ENCODE peak calls at places on chromosomes 11 and 22, in eight cellular contexts. X, M, V, Z, E, C, I and K are unnamed samples. For H3K4me1, the result is how much of the 10 kb centered on the place peaks cover.

GRCh38 chr11:123594188-123594901 is 60.1 kb downstream of the SCN3B start:
- DNase-seq in X (peak), M (peak), V (no peak), Z (no peak), E (no peak), C (no peak), I (no peak), K (no peak)

GRCh38 chr11:112961751-112962747 is 829 bp downstream of the NCAM1 start:
- DNase-seq in X (peak), M (no peak), V (no peak), Z (peak), E (peak), C (no peak), I (no peak), K (peak)

GRCh38 chr22:22692707-22693530 is 48.5 kb downstream of the GGTLC2 start:
- DNase-seq in X (peak), M (peak), V (peak), Z (no peak), E (no peak), C (no peak), I (peak), K (peak)

GRCh38 chr11:105111145-105111944 is 28.2 kb downstream of the CARD18 start:
- DNase-seq in X (no peak), M (no peak), V (no peak), Z (no peak), E (no peak), C (no peak), I (no peak), K (peak)

GRCh38 chr22:31695423-31695822 is 33.4 kb upstream of the PISD start:
- DNase-seq in X (peak), M (no peak), V (no peak), Z (no peak), E (no peak), C (no peak), I (no peak), K (no peak)

GRCh38 chr11:63866211-63866610 is 27.3 kb downstream of the MARK2 start:
- DNase-seq in X (peak), M (peak), V (peak), Z (peak), E (peak), C (no peak), I (peak), K (no peak)

GRCh38 chr11:95908826-95909225 is 15.1 kb downstream of the MTMR2 start:
- DNase-seq in X (no peak), M (no peak), V (no peak), Z (no peak), E (no peak), C (no peak), I (no peak), K (no peak)

GRCh38 chr11:67640021-67640757 is 626 bp upstream of the TBX10 start:
- DNase-seq in X (peak), M (peak), V (peak), Z (peak), E (no peak), C (no peak), I (no peak), K (peak)

GRCh38 chr22:48576333-48577013 is 1251.2 kb downstream of the BRD1 start:
- DNase-seq in X (no peak), M (no peak), V (no peak), Z (no peak), E (no peak), C (no peak), I (no peak), K (peak)

GRCh38 chr11:1204381-1205101 is 18.3 kb upstream of the MUC5B start:
- DNase-seq in X (no peak), M (no peak), V (no peak), Z (peak), E (no peak), C (no peak), I (no peak), K (peak)

GRCh38 chr22:44943701-44944324 is 66.0 kb downstream of the PHF21B start:
- DNase-seq in X (no peak), M (no peak), V (no peak), Z (no peak), E (no peak), C (no peak), I (no peak), K (no peak)

GRCh38 chr22:37887610-37888378 is 18.3 kb upstream of the MICALL1 start:
- DNase-seq in X (peak), M (no peak), V (no peak), Z (no peak), E (no peak), C (no peak), I (no peak), K (peak)

GRCh38 chr11:61334434-61335354 is 1.7 kb downstream of the TKFC start:
- DNase-seq in X (peak), M (peak), V (no peak), Z (peak), E (no peak), C (no peak), I (no peak), K (no peak)

GRCh38 chr22:17097062-17097461 is 12.3 kb downstream of the IL17RA start:
- DNase-seq in X (no peak), M (no peak), V (no peak), Z (peak), E (no peak), C (no peak), I (no peak), K (no peak)

GRCh38 chr22:20211409-20211996 is 56.6 kb downstream of the RTN4R start:
- DNase-seq in X (no peak), M (no peak), V (no peak), Z (no peak), E (no peak), C (no peak), I (no peak), K (peak)

GRCh38 chr11:111871693-111872161 is 346 bp upstream of the ALG9 start:
- DNase-seq in X (no peak), M (peak), V (no peak), Z (no peak), E (no peak), C (no peak), I (no peak), K (no peak)

GRCh38 chr22:35335468-35335867 is 35.8 kb downstream of the TOM1 start:
- DNase-seq in X (no peak), M (no peak), V (no peak), Z (no peak), E (no peak), C (no peak), I (no peak), K (peak)

GRCh38 chr11:42727879-42728278 is 583.9 kb upstream of the API5 start:
- DNase-seq in X (no peak), M (no peak), V (no peak), Z (no peak), E (no peak), C (no peak), I (no peak), K (no peak)

GRCh38 chr11:72446929-72447753 is 12.8 kb upstream of the CLPB start:
- DNase-seq in X (no peak), M (peak), V (no peak), Z (no peak), E (no peak), C (no peak), I (no peak), K (no peak)

GRCh38 chr11:14904745-14905103 is 12.7 kb upstream of the CYP2R1 start:
- DNase-seq in X (peak), M (peak), V (peak), Z (peak), E (peak), C (peak), I (peak), K (peak)

GRCh38 chr22:21868651-21869050 is 1.2 kb upstream of the MAPK1 start:
- DNase-seq in X (no peak), M (no peak), V (no peak), Z (no peak), E (no peak), C (no peak), I (no peak), K (no peak)

GRCh38 chr11:100618914-100619313 is 68.2 kb upstream of the ARHGAP42 start:
- DNase-seq in X (no peak), M (no peak), V (no peak), Z (no peak), E (no peak), C (no peak), I (no peak), K (no peak)

GRCh38 chr11:76747428-76747979 is 35.7 kb upstream of the TSKU start:
- DNase-seq in X (no peak), M (no peak), V (no peak), Z (no peak), E (no peak), C (no peak), I (no peak), K (no peak)

GRCh38 chr22:34004058-34004457 is 83.8 kb upstream of the LARGE1 start:
- DNase-seq in X (no peak), M (no peak), V (no peak), Z (no peak), E (no peak), C (no peak), I (no peak), K (no peak)

GRCh38 chr22:48340727-48341709 is 1486.7 kb downstream of the BRD1 start:
- DNase-seq in X (no peak), M (no peak), V (no peak), Z (peak), E (no peak), C (no peak), I (no peak), K (peak)

GRCh38 chr11:111069076-111069475 is 176.4 kb upstream of the POU2AF2 start:
- DNase-seq in X (no peak), M (no peak), V (no peak), Z (no peak), E (no peak), C (no peak), I (no peak), K (peak)

DNA sequence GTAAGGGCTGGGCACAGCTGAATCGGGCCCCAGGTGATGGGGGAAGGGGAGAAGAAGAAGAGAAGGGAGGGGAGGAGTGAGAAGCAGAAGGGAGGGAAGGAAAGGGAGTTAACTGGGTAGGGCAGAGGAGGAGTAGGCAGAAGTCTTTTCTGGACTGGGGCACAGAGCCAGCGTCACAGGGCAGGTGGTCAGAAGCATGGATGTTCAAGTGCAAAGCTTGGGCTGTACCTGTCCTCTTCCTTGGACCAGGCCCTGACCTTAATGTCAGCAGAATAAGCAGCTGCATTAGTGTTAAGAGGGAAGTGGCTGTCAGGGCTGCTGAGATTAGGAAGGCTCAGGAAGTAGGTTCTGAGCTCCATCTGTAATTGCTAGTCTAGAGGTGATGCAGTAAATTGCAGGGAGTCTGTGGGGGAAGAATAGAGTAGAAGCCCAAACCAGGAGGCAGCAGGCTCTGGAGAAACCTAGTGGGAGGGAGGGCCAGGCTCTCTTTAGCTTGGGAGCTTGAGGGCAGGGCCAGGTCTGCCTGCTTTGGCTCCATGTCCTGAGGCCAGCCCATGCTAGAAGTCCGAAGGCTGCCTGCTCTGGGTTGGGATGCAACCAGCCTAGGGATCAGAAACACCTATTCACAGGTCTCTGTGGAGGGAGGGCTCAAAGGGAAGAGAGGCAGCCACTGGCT is 1.6 kb upstream of the UCP3 start:
- DNase-seq in X (no peak), M (no peak), V (no peak), Z (no peak), E (no peak), C (no peak), I (no peak), K (no peak)
- H3K27ac ChIP-seq in X (no peak), M (no peak), V (no peak), Z (no peak), E (peak), C (no peak), I (no peak), K (no peak)

DNA sequence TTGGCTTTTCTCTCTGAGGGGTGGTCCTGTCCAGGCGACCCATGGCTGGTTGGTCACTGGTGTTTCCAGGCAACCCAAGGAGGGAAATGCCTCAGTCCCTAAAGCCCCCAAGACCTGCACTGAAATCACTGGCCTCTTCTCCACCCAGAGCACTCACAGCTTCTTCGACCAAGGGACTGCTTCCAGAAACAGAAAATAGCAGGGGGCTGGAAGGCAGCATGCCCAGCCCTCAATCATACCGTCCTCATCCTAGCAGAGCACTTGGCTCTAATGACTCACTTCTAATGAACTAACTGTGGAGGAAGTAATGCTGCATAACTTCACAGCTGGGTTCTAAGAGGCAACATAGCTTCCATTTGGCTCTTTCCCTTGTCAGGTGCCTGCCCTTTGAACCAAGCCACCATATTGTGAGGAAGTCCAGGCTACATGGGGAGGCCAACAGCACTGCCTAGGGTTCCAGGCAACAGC is 27.6 kb downstream of the DKK3 start:
- DNase-seq in X (no peak), M (no peak), V (peak), Z (no peak), E (no peak), C (no peak), I (no peak), K (peak)
- H3K4me1 ChIP-seq in X (under half), M (under half), V (under half), Z (under half), E (half or more), C (half or more), I (under half), K (under half)

GRCh38 chr11:75565916-75566762 is 4.1 kb downstream of the SERPINH1 start:
- DNase-seq in X (no peak), M (no peak), V (no peak), Z (no peak), E (no peak), C (no peak), I (no peak), K (no peak)
- H3K27ac ChIP-seq in X (peak), M (peak), V (peak), Z (no peak), E (peak), C (peak), I (no peak), K (no peak)

GRCh38 chr11:126482586-126483108 is 127.2 kb downstream of the ST3GAL4 start:
- DNase-seq in X (no peak), M (no peak), V (no peak), Z (peak), E (no peak), C (no peak), I (no peak), K (no peak)

GRCh38 chr11:126485986-126486635 is 130.6 kb downstream of the ST3GAL4 start:
- DNase-seq in X (no peak), M (no peak), V (no peak), Z (no peak), E (no peak), C (no peak), I (no peak), K (no peak)

GRCh38 chr11:126485021-126485781 is 129.7 kb downstream of the ST3GAL4 start:
- DNase-seq in X (no peak), M (no peak), V (no peak), Z (peak), E (no peak), C (no peak), I (no peak), K (no peak)

GRCh38 chr11:126483796-126484195 is 128.3 kb downstream of the ST3GAL4 start:
- DNase-seq in X (no peak), M (no peak), V (no peak), Z (no peak), E (no peak), C (no peak), I (no peak), K (no peak)

DNA sequence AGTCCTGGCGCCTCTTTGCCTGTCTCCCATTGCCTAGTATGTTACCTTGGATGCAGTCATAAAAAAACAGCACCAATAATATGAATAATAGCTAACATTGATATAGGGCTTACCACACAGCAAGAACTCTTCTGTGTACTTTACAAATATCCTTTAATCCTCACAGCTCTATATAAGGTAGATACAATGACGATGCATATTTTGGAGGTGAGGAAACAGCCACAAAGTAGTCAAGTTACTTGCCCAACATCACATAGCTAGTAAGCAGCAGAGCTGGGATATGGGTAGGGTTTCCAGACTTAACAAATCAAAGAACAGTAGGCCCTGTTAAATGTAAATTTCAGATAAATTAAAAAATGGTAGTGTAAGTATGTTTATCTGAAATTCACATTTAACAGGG is 128.8 kb downstream of the ST3GAL4 start:
- DNase-seq in X (no peak), M (no peak), V (no peak), Z (no peak), E (no peak), C (no peak), I (no peak), K (no peak)
- H3K4me1 ChIP-seq in X (under half), M (under half), V (under half), Z (under half), E (under half), C (under half), I (under half), K (under half)

DNA sequence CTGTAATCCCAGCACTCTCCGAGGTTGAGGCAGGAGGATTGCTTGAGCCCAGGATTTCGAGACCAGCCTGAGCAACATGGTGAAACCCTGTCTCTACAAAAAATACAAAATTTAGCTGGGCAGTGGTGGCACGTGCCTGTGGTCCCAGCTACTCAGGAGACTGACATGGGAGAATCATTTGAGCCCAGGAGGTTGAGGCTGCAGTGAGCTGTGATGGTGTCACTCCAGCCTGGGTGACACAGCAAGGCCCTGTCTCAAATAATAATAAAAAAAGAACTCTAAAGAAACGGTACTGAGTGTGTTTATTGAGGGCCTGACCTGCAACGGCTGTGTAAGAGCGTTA is 52.7 kb downstream of the PRDM10 start:
- DNase-seq in X (no peak), M (no peak), V (no peak), Z (no peak), E (no peak), C (no peak), I (no peak), K (no peak)
- H3K27ac ChIP-seq in X (peak), M (peak), V (no peak), Z (no peak), E (no peak), C (no peak), I (no peak), K (no peak)

DNA sequence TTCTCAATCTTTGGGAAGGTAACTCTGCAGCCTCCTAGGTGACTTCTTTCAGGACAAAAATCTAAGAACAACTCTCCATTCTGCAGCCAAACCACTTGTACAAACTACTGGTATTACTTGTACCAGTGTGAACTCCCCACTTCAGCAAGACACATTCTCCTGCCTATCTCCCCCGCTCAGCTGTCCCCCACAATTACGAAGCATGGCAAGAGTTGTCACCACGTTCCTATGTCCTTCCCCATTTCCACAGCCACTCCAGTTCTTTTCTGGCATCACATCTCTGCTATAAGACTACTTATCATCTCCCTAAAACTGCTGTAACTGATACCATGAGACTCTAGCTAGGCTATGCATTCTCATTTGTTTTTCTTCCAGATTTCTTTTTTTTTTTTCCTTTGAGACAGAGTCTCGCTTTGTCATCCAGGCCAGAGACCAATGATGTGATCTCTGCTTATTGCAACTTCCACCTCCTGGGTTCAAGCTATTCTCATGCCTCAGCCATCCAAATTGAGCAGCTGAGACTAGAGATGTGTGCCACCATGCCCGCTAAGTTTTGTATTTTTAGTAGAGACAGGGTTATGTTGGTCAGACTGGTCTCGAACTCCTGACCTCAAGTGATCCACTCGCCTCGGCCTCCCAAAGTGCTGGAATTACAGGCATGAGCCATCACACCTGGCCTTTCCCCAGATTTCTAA is 71.9 kb upstream of the CDON start:
- DNase-seq in X (no peak), M (no peak), V (no peak), Z (peak), E (no peak), C (no peak), I (no peak), K (no peak)
- H3K4me1 ChIP-seq in X (under half), M (under half), V (under half), Z (under half), E (half or more), C (under half), I (under half), K (under half)

GRCh38 chr11:118071416-118072030 is 5.4 kb upstream of the TMPRSS4 start:
- DNase-seq in X (no peak), M (no peak), V (no peak), Z (no peak), E (no peak), C (no peak), I (no peak), K (peak)

GRCh38 chr11:118074091-118074685 is 2.7 kb upstream of the TMPRSS4 start:
- DNase-seq in X (no peak), M (no peak), V (no peak), Z (no peak), E (no peak), C (no peak), I (no peak), K (no peak)

GRCh38 chr11:118076754-118077281 is at the start of gene TMPRSS4:
- DNase-seq in X (no peak), M (peak), V (peak), Z (no peak), E (no peak), C (no peak), I (no peak), K (no peak)

GRCh38 chr11:118073554-118073953 is 3.3 kb upstream of the TMPRSS4 start:
- DNase-seq in X (no peak), M (no peak), V (no peak), Z (no peak), E (no peak), C (no peak), I (no peak), K (no peak)

GRCh38 chr11:118074785-118075184 is 2.1 kb upstream of the TMPRSS4 start:
- DNase-seq in X (no peak), M (peak), V (peak), Z (peak), E (no peak), C (no peak), I (no peak), K (no peak)
- H3K27ac ChIP-seq in X (no peak), M (peak), V (no peak), Z (no peak), E (no peak), C (no peak), I (no peak), K (no peak)